ENCODE peak calls at places on chromosomes 5 and 9, in eight cellular contexts. N is cardiac muscle cell; G is stimulated activated CD4-positive, alpha-beta T cell treated with anti-CD3 and anti-CD28 coated beads, Interleukin-2, amount 100 ng/mL, for 24 hours; K is A172; E is tibial nerve; I is CD8-positive, alpha-beta T cell; X is AG10803; Q is adipocyte. D is an unnamed sample.

GRCh38 chr9:112784020-112784788 is 33.6 kb downstream of the SNX30 start:
- DNase-seq in I (no peak), G (no peak), X (no peak), K (no peak), E (no peak), Q (no peak), N (peak), D (no peak)

GRCh38 chr5:35230043-35230611 is at the start of gene PRLR:
- DNase-seq in K (no peak), G (peak), N (peak), I (no peak), X (peak), E (no peak), Q (peak), D (no peak)

GRCh38 chr5:87457706-87458105 is 45.0 kb upstream of the CCNH start:
- DNase-seq in K (no peak), X (no peak), E (no peak), I (no peak), N (no peak), Q (no peak), G (no peak), D (no peak)

GRCh38 chr5:56440871-56441740 is 208.0 kb upstream of the ANKRD55 start:
- DNase-seq in K (peak), X (peak), E (no peak), I (no peak), Q (peak), N (peak), G (no peak), D (no peak)

GRCh38 chr9:20528253-20528652 is 94.0 kb downstream of the MLLT3 start:
- DNase-seq in Q (no peak), G (no peak), E (no peak), K (no peak), N (no peak), I (no peak), X (no peak), D (no peak)

GRCh38 chr5:102306121-102306520 is 10.0 kb upstream of the SLCO4C1 start:
- DNase-seq in K (no peak), G (no peak), X (no peak), E (no peak), Q (no peak), N (no peak), I (no peak), D (no peak)

GRCh38 chr5:155628346-155628745 is 614.8 kb downstream of the KIF4B start:
- DNase-seq in I (no peak), G (no peak), K (no peak), E (no peak), Q (no peak), X (no peak), N (no peak), D (no peak)

GRCh38 chr5:33240552-33240951 is 200.2 kb upstream of the TARS1 start:
- DNase-seq in I (no peak), Q (no peak), K (no peak), E (no peak), G (no peak), N (no peak), X (no peak), D (no peak)

GRCh38 chr5:3335301-3335700 is 260.3 kb upstream of the IRX1 start:
- DNase-seq in Q (no peak), E (no peak), I (no peak), G (no peak), N (no peak), X (no peak), K (no peak), D (no peak)

GRCh38 chr9:6639622-6640021 is 5.9 kb downstream of the GLDC start:
- DNase-seq in K (no peak), N (no peak), I (no peak), X (no peak), Q (no peak), G (no peak), E (no peak), D (no peak)

GRCh38 chr5:147483197-147483790 is 26.6 kb downstream of the DPYSL3 start:
- DNase-seq in K (no peak), E (no peak), X (no peak), Q (peak), I (no peak), N (no peak), G (no peak), D (no peak)

GRCh38 chr5:148837383-148837782 is 11.0 kb downstream of the ADRB2 start:
- DNase-seq in N (no peak), K (no peak), I (no peak), X (no peak), G (no peak), Q (no peak), E (no peak), D (no peak)

GRCh38 chr9:10678790-10679189 is 66.0 kb upstream of the PTPRD start:
- DNase-seq in G (no peak), K (peak), X (no peak), I (no peak), Q (peak), N (no peak), E (no peak), D (no peak)

GRCh38 chr9:131395027-131395744 is 1.3 kb downstream of the PRRC2B start:
- DNase-seq in N (no peak), I (peak), G (peak), K (no peak), Q (peak), E (no peak), X (no peak), D (no peak)

D was measured in GM19239.